ENCODE peak calls at places on chromosomes 13 and 19, in six cellular contexts. Q is fibroblast of the aortic adventitia, Z is colonic mucosa, A is psoas muscle, M is coronary artery, E is fibroblast of villous mesenchyme. G is an unnamed sample.

GRCh38 chr19:29836409-29836825 is 24.6 kb downstream of the CCNE1 start:
- DNase-seq in Q (no peak), Z (no peak), A (peak; percentile 35), M (no peak), E (no peak), G (no peak)

GRCh38 chr13:20689291-20689690 is 14.2 kb upstream of the IL17D start:
- DNase-seq in Q (no peak), Z (no peak), A (no peak), M (no peak), E (no peak), G (no peak)

GRCh38 chr13:28735481-28736029 is 16.8 kb upstream of the SLC46A3 start:
- DNase-seq in Q (no peak), Z (no peak), A (no peak), M (peak; percentile 41), E (no peak), G (no peak)

GRCh38 chr19:14073925-14074838 is 1.6 kb downstream of the MISP3 start:
- DNase-seq in Q (no peak), Z (peak; percentile 80), A (no peak), M (no peak), E (no peak), G (no peak)

GRCh38 chr19:32406161-32407003 is 812 bp downstream of the DPY19L3 start:
- DNase-seq in Q (peak; percentile 24), Z (no peak), A (no peak), M (no peak), E (no peak), G (no peak)

GRCh38 chr13:72504026-72504925 is 223.2 kb downstream of the MZT1 start:
- DNase-seq in Q (no peak), Z (no peak), A (no peak), M (no peak), E (no peak), G (no peak)

GRCh38 chr19:39199025-39199424 is 2.3 kb downstream of the NCCRP1 start:
- DNase-seq in Q (peak; percentile 71), Z (no peak), A (no peak), M (no peak), E (peak; percentile 79), G (no peak)

GRCh38 chr13:40772765-40773473 is 1.9 kb upstream of the MRPS31 start:
- DNase-seq in Q (no peak), Z (no peak), A (no peak), M (no peak), E (no peak), G (no peak)

GRCh38 chr19:51808333-51808986 is 13.5 kb downstream of the FPR3 start:
- DNase-seq in Q (peak; percentile 88), Z (no peak), A (no peak), M (no peak), E (peak; percentile 79), G (no peak)

GRCh38 chr13:33351324-33351723 is 65.8 kb upstream of the STARD13 start:
- DNase-seq in Q (peak; percentile 68), Z (peak; percentile 28), A (no peak), M (no peak), E (peak; percentile 51), G (no peak)

GRCh38 chr13:20161951-20162300 is 1.1 kb upstream of the GJA3 start:
- DNase-seq in Q (no peak), Z (no peak), A (no peak), M (no peak), E (no peak), G (no peak)

GRCh38 chr13:52961196-52961845 is 67.3 kb upstream of the OLFM4 start:
- DNase-seq in Q (no peak), Z (no peak), A (no peak), M (no peak), E (no peak), G (no peak)

GRCh38 chr13:46386996-46387851 is at the start of gene RUBCNL:
- DNase-seq in Q (no peak), Z (peak; percentile 81), A (peak; percentile 62), M (no peak), E (no peak), G (no peak)

GRCh38 chr19:51364200-51365106 is 1.7 kb downstream of the ETFB start:
- DNase-seq in Q (no peak), Z (no peak), A (peak; percentile 26), M (no peak), E (peak; percentile 12), G (no peak)

GRCh38 chr13:27523345-27524073 is 73.1 kb upstream of the MTIF3 start:
- DNase-seq in Q (no peak), Z (no peak), A (no peak), M (no peak), E (no peak), G (no peak)

GRCh38 chr19:33954686-33955085 is 158.0 kb downstream of the KCTD15 start:
- DNase-seq in Q (no peak), Z (no peak), A (no peak), M (peak; percentile 21), E (no peak), G (no peak)

GRCh38 chr19:40219721-40220276 is 1.6 kb upstream of the TTC9B start:
- DNase-seq in Q (peak; percentile 70), Z (no peak), A (no peak), M (no peak), E (peak; percentile 37), G (no peak)

GRCh38 chr13:99034333-99035085 is 56.6 kb upstream of the DOCK9 start:
- DNase-seq in Q (no peak), Z (no peak), A (no peak), M (no peak), E (no peak), G (peak; percentile 20)

GRCh38 chr19:18306903-18307681 is 15.8 kb downstream of the LSM4 start:
- DNase-seq in Q (peak; percentile 22), Z (no peak), A (no peak), M (no peak), E (peak; percentile 63), G (no peak)

GRCh38 chr19:51407631-51408131 is 9.8 kb downstream of the SIGLEC10 start:
- DNase-seq in Q (peak; percentile 22), Z (no peak), A (no peak), M (no peak), E (peak; percentile 13), G (no peak)

GRCh38 chr13:37495046-37495445 is 103.5 kb downstream of the POSTN start:
- DNase-seq in Q (peak; percentile 52), Z (no peak), A (no peak), M (no peak), E (no peak), G (no peak)

GRCh38 chr13:97853550-97853949 is 99.9 kb upstream of the IPO5 start:
- DNase-seq in Q (peak; percentile 14), Z (no peak), A (no peak), M (no peak), E (peak; percentile 13), G (no peak)

GRCh38 chr13:97858161-97858560 is 95.3 kb upstream of the IPO5 start:
- DNase-seq in Q (no peak), Z (no peak), A (no peak), M (no peak), E (no peak), G (no peak)

GRCh38 chr13:97852181-97852874 is 101.1 kb upstream of the IPO5 start:
- DNase-seq in Q (no peak), Z (no peak), A (no peak), M (no peak), E (no peak), G (no peak)

GRCh38 chr13:97855570-97855970 is 97.9 kb upstream of the IPO5 start:
- DNase-seq in Q (peak; percentile 92), Z (peak; percentile 37), A (no peak), M (no peak), E (peak; percentile 86), G (no peak)

GRCh38 chr13:97856001-97856675 is 97.3 kb upstream of the IPO5 start:
- DNase-seq in Q (no peak), Z (peak; percentile 27), A (peak; percentile 80), M (no peak), E (peak; percentile 59), G (peak; percentile 36)
- H3K4me3 ChIP-seq in Q (no peak overlapping the region), Z (no peak overlapping the region), A (no peak overlapping the region), M (no peak overlapping the region), E (no peak overlapping the region), G (no peak overlapping the region)

DNA sequence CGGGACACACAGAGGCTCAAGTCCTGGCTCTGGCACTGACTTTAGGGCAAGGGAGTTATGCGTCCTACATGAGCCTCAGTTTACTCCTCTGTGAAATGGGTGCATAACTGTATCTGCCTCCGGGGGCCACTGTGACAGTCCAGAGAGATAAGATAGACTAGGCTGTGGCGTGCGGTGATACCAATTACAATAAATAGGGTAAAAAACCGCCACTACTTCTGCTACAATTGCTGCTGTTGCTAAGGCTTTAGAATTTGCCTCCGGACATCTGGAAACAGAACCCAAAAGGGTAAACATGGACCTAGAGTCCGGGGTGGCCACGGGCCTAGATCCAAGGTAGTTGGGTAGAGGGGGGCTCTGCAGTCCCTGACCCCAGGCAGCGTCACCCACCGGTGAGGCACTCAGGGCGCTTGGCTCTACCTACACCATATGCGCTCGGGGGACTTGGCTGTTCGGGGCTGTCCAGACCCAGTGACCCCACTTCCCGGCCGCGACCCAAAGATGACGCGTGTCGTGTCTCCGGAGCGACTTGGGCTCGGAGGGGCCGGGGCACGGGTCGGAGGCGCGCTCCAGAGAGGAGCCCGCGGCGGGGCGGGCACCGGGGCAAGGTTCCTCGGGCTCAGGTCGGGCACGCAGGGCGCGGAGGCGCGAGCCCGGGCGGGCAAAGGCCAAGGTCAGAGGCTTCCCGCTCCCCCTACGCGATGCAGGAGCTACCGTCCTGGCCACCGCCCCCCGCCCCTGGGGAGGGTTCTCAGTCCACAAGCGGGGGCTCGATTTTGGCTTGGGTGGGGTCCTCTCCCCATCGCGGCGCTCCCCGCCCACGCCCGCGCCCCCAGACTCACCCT is 1.0 kb downstream of the INSR start:
- DNase-seq in Q (no peak), Z (peak; percentile 74), A (peak; percentile 79), M (peak; percentile 80), E (no peak), G (peak; percentile 36)
- H3K4me3 ChIP-seq in Q (peak overlapping the region; percentile 79), Z (peak overlapping the region; percentile 96), A (peak overlapping the region; percentile 98), M (peak overlapping the region; percentile 91), E (peak overlapping the region; percentile 64), G (peak overlapping the region; percentile 90)

DNA sequence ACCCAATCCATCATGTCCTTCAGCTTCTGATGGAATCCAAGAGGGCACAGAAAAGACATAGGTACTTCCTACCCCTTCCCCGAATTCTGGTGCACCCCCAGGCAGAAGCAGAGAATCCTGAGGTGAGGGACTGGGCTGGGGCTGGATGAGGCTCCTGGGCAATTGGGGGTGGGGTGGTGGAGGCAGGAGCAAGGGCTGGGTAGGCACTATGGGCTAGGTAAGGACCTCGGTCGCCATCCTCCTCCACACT is 2.8 kb upstream of the KCNC3 start:
- DNase-seq in Q (no peak), Z (no peak), A (no peak), M (no peak), E (no peak), G (no peak)
- H3K4me3 ChIP-seq in Q (no peak overlapping the region), Z (no peak overlapping the region), A (no peak overlapping the region), M (peak overlapping the region; percentile 74), E (no peak overlapping the region), G (no peak overlapping the region)

DNA sequence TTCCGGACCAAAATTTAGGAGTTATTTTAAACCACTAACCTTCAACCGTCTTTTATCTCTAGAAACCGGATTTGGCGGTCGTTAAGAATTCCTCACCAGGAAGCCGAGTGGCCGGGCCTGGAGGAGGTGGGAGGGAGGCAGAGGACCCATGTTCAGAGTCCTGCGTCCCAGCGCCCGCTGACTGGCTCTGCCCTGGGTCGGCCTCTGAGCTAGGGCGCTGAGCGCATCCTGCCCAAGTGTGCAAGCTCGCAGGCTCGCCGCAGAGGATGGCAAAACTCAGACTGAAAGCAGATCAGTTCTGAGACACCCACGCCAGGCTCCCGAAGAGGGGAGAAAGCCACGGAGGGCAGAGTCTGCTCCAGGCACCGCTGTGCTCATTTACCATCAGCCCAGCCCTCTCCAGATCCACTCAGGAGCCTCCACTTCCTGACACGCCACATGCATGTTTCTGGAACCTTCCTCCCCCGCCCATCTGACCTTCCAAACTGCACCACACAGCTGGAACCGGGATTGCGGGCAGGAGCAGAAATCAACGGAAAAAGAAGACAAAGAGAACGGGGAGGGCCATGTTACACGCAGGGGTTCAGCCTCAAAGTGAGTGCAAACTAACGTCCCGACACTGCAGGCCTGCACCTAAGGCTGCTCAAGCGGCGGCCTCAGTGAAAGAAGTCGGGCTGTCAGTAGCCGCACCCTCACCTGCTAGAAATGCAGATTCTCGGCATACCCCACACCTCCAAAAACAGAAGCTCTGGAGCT is 8.2 kb downstream of the COL4A1 start:
- DNase-seq in Q (no peak), Z (no peak), A (no peak), M (peak; percentile 84), E (no peak), G (no peak)
- H3K4me3 ChIP-seq in Q (no peak overlapping the region), Z (no peak overlapping the region), A (peak overlapping the region; percentile 15), M (peak overlapping the region; percentile 67), E (peak overlapping the region; percentile 33), G (no peak overlapping the region)

G was measured in lung.